ENCODE peak calls at places on chromosomes 16 and 17, in five cellular contexts. P is adrenal gland, Z is heart left ventricle, Y is HCT116, K is endothelial cell of umbilical vein. M is an unnamed sample.

GRCh38 chr16:81635336-81635947 is 143.6 kb upstream of the PLCG2 start:
- DNase-seq in P (no peak), Z (no peak), Y (no peak), K (no peak), M (no peak)

GRCh38 chr17:42937712-42938596 is 26.3 kb downstream of the AARSD1 start:
- DNase-seq in P (peak; percentile 32), Z (peak; percentile 33), Y (peak; percentile 51), K (peak; percentile 65), M (no peak)

GRCh38 chr17:41326173-41327145 is 10.9 kb upstream of the KRTAP17-1 start:
- DNase-seq in P (no peak), Z (no peak), Y (no peak), K (no peak), M (no peak)

GRCh38 chr17:19996502-19996901 is 12.7 kb upstream of the SPECC1 start:
- DNase-seq in P (no peak), Z (no peak), Y (no peak), K (no peak), M (no peak)

GRCh38 chr17:57528084-57528451 is 217.0 kb downstream of the CCDC182 start:
- DNase-seq in P (no peak), Z (no peak), Y (no peak), K (no peak), M (no peak)

GRCh38 chr16:50372611-50373344 is 4.0 kb upstream of the BRD7 start:
- DNase-seq in P (no peak), Z (peak; percentile 86), Y (no peak), K (no peak), M (peak; percentile 29)

GRCh38 chr16:70691223-70692129 is 5.6 kb upstream of the MTSS2 start:
- DNase-seq in P (peak; percentile 89), Z (peak; percentile 89), Y (no peak), K (peak; percentile 54), M (peak; percentile 58)

GRCh38 chr16:28977703-28978641 is 3.4 kb downstream of the SPNS1 start:
- DNase-seq in P (no peak), Z (no peak), Y (no peak), K (no peak), M (no peak)

GRCh38 chr17:35243459-35244204 is 760 bp downstream of the SLFN5 start:
- DNase-seq in P (peak; percentile 41), Z (peak; percentile 61), Y (no peak), K (peak; percentile 77), M (no peak)
- H3K4me1 ChIP-seq in P (peaks cover 30% of the 10 kb centered on the region), Z (peaks cover 44% of the 10 kb centered on the region), Y (peaks cover 28% of the 10 kb centered on the region), K (peaks cover 27% of the 10 kb centered on the region), M (no peaks in the 10 kb centered on the region)

GRCh38 chr17:491086-492014 is 138.7 kb upstream of the RPH3AL start:
- DNase-seq in P (peak; percentile 51), Z (peak; percentile 73), Y (no peak), K (peak; percentile 42), M (peak; percentile 59)

GRCh38 chr17:492015-492399 is 139.4 kb upstream of the RPH3AL start:
- DNase-seq in P (no peak), Z (no peak), Y (no peak), K (no peak), M (no peak)

GRCh38 chr17:488993-489757 is 136.6 kb upstream of the RPH3AL start:
- DNase-seq in P (no peak), Z (peak; percentile 36), Y (peak; percentile 54), K (peak; percentile 51), M (no peak)

GRCh38 chr17:493666-494065 is 141.1 kb upstream of the RPH3AL start:
- DNase-seq in P (no peak), Z (no peak), Y (no peak), K (no peak), M (no peak)

GRCh38 chr17:489758-490329 is 137.2 kb upstream of the RPH3AL start:
- DNase-seq in P (no peak), Z (peak; percentile 42), Y (no peak), K (peak; percentile 35), M (no peak)
- H3K4me3 ChIP-seq in P (no peak overlapping the region), Z (peak overlapping the region; percentile 46), Y (peak overlapping the region; percentile 57), K (peak overlapping the region; percentile 62), M (peak overlapping the region; percentile 19)

GRCh38 chr16:66752958-66753357 is 1.5 kb upstream of the DYNC1LI2 start:
- DNase-seq in P (no peak), Z (no peak), Y (no peak), K (no peak), M (no peak)

GRCh38 chr16:66752379-66752778 is 970 bp upstream of the DYNC1LI2 start:
- DNase-seq in P (no peak), Z (no peak), Y (no peak), K (no peak), M (no peak)

GRCh38 chr16:66751992-66752322 is 548 bp upstream of the DYNC1LI2 start:
- DNase-seq in P (no peak), Z (no peak), Y (no peak), K (no peak), M (no peak)

GRCh38 chr16:66750279-66751134 is 902 bp downstream of the DYNC1LI2 start:
- DNase-seq in P (no peak), Z (no peak), Y (no peak), K (no peak), M (no peak)

GRCh38 chr16:66751135-66751991 is at the start of gene DYNC1LI2:
- DNase-seq in P (peak; percentile 78), Z (peak; percentile 90), Y (peak; percentile 34), K (peak; percentile 60), M (peak; percentile 79)
- TF ChIP-seq POLR2A in P (peak; percentile 24), Z (peak; percentile 38), Y (peak; percentile 17), K (peak; percentile 59), M (peak; percentile 50)

GRCh38 chr16:1141716-1142115 is 11.2 kb upstream of the CACNA1H start:
- DNase-seq in P (no peak), Z (no peak), Y (no peak), K (no peak), M (no peak)
- H3K4me1 ChIP-seq in P (peaks cover 4% of the 10 kb centered on the region), Z (no peaks in the 10 kb centered on the region), Y (no peaks in the 10 kb centered on the region), K (no peaks in the 10 kb centered on the region), M (no peaks in the 10 kb centered on the region)

GRCh38 chr16:87956169-87956770 is 5.0 kb downstream of the BANP start:
- DNase-seq in P (no peak), Z (peak; percentile 71), Y (no peak), K (peak; percentile 49), M (no peak)

GRCh38 chr16:87958632-87959031 is 7.4 kb downstream of the BANP start:
- DNase-seq in P (no peak), Z (no peak), Y (no peak), K (no peak), M (no peak)

GRCh38 chr16:87957296-87958069 is 6.2 kb downstream of the BANP start:
- DNase-seq in P (no peak), Z (no peak), Y (no peak), K (no peak), M (no peak)

GRCh38 chr16:87955302-87956168 is 4.3 kb downstream of the BANP start:
- DNase-seq in P (no peak), Z (no peak), Y (no peak), K (no peak), M (no peak)

GRCh38 chr16:87956771-87957279 is 5.6 kb downstream of the BANP start:
- DNase-seq in P (no peak), Z (no peak), Y (no peak), K (peak; percentile 54), M (no peak)
- H3K4me3 ChIP-seq in P (no peak overlapping the region), Z (no peak overlapping the region), Y (no peak overlapping the region), K (no peak overlapping the region), M (no peak overlapping the region)

GRCh38 chr16:87855852-87856715 is 13.2 kb downstream of the SLC7A5 start:
- DNase-seq in P (peak; percentile 43), Z (peak; percentile 65), Y (no peak), K (no peak), M (peak; percentile 88)
- TF ChIP-seq POLR2A in P (no peak), Z (no peak), Y (no peak), K (no peak), M (peak; percentile 80)